ENCODE peak calls at places on chromosomes 16 and 17, in seven cellular contexts. S, Z, L, P, H, Y and M are unnamed samples.
A peak's percentile ranks its signal among the peaks of the same experiment; 100 is the strongest.

GRCh38 chr17:49760909-49761558 is 2.9 kb downstream of the FAM117A start:
- DNase-seq in Z (no peak), S (no peak), P (no peak), Y (no peak), L (peak; percentile 31), H (no peak), M (no peak)

GRCh38 chr17:39196191-39196819 is 1.2 kb downstream of the CACNB1 start:
- DNase-seq in P (no peak), H (peak; percentile 27), L (peak; percentile 10), S (no peak), Z (no peak), Y (no peak), M (no peak)

GRCh38 chr17:27502526-27503324 is 46.5 kb downstream of the KSR1 start:
- DNase-seq in H (no peak), Y (no peak), Z (no peak), L (no peak), P (no peak), S (no peak), M (no peak)

GRCh38 chr16:75286996-75287395 is 35.6 kb upstream of the BCAR1 start:
- DNase-seq in Z (no peak), S (no peak), L (no peak), Y (no peak), P (no peak), H (no peak), M (no peak)

GRCh38 chr17:7589891-7590611 is at the start of gene SOX15:
- DNase-seq in L (no peak), Z (no peak), Y (no peak), S (no peak), H (no peak), P (no peak), M (no peak)

GRCh38 chr17:50681260-50682200 is 26.2 kb downstream of the ANKRD40 start:
- DNase-seq in P (no peak), L (no peak), Z (no peak), Y (no peak), S (peak; percentile 42), H (peak; percentile 71), M (no peak)

GRCh38 chr17:66747561-66748275 is 87.2 kb upstream of the CACNG5 start:
- DNase-seq in Z (no peak), S (no peak), L (no peak), H (no peak), Y (no peak), P (no peak), M (no peak)

GRCh38 chr16:27222499-27223225 is 19.3 kb downstream of the KDM8 start:
- DNase-seq in P (peak; percentile 38), S (no peak), Y (no peak), H (no peak), L (no peak), Z (peak; percentile 70), M (no peak)

GRCh38 chr16:57144027-57144426 is 41.8 kb downstream of the PSME3IP1 start:
- DNase-seq in S (no peak), Y (no peak), P (no peak), H (no peak), Z (no peak), L (no peak), M (no peak)

GRCh38 chr16:30903596-30903995 is 7.2 kb downstream of the CTF1 start:
- DNase-seq in Y (no peak), S (no peak), L (no peak), Z (peak; percentile 53), H (peak; percentile 24), P (no peak), M (no peak)

GRCh38 chr16:27235938-27236245 is 32.6 kb downstream of the KDM8 start:
- DNase-seq in P (no peak), Y (no peak), H (no peak), Z (no peak), S (no peak), L (no peak), M (peak; percentile 73)

GRCh38 chr16:77965346-77965745 is 57.0 kb upstream of the CLEC3A start:
- DNase-seq in P (no peak), Y (no peak), H (no peak), L (no peak), S (no peak), Z (peak; percentile 59), M (no peak)

GRCh38 chr16:77961811-77962210 is 60.5 kb upstream of the CLEC3A start:
- DNase-seq in L (no peak), P (no peak), Y (no peak), S (no peak), Z (no peak), H (no peak), M (no peak)

GRCh38 chr16:77960771-77961170 is 61.6 kb upstream of the CLEC3A start:
- DNase-seq in S (no peak), P (no peak), L (no peak), Z (no peak), Y (no peak), H (no peak), M (no peak)

GRCh38 chr16:77962689-77963088 is 59.7 kb upstream of the CLEC3A start:
- DNase-seq in L (no peak), H (no peak), Y (no peak), P (no peak), S (no peak), Z (no peak), M (no peak)

GRCh38 chr16:77963185-77964044 is 58.9 kb upstream of the CLEC3A start:
- DNase-seq in H (no peak), L (no peak), Y (no peak), Z (no peak), P (no peak), S (no peak), M (no peak)
- H3K4me3 ChIP-seq in H (no peak overlapping the region), L (no peak overlapping the region), Y (no peak overlapping the region), Z (no peak overlapping the region), P (no peak overlapping the region), S (no peak overlapping the region), M (no peak overlapping the region)

GRCh38 chr16:55328611-55329569 is 4.9 kb downstream of the IRX6 start:
- DNase-seq in H (no peak), Y (no peak), S (no peak), L (no peak), P (no peak), Z (no peak), M (no peak)
- H3K4me3 ChIP-seq in H (no peak overlapping the region), Y (no peak overlapping the region), S (no peak overlapping the region), L (no peak overlapping the region), P (no peak overlapping the region), Z (no peak overlapping the region), M (no peak overlapping the region)

GRCh38 chr16:85046472-85046916 is 18.9 kb downstream of the KIAA0513 start:
- DNase-seq in H (no peak), L (no peak), Z (no peak), P (no peak), S (no peak), Y (no peak), M (no peak)
- H3K4me3 ChIP-seq in H (no peak overlapping the region), L (no peak overlapping the region), Z (no peak overlapping the region), P (no peak overlapping the region), S (no peak overlapping the region), Y (no peak overlapping the region), M (no peak overlapping the region)

DNA sequence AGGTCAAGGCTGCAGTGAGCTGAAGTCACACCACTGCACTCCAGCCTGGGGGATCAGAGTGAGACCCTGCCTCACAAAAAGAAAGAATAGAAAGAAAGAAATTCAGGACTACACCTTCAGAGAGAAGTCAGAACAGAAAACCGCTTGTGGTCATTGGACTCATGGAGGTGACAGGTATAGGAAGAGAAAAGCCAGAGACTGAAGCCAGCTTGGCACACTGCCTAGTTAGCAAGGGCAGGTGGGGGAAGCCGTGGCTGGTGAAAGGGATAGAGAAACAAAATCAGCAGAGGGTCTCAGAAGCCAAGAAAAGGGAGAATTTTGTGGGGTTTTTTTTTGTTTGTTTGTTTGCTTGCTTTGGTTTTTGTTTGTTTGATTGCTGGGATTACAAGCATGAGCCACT is 32.9 kb upstream of the SKAP1 start:
- DNase-seq in L (peak; percentile 57), H (no peak), S (no peak), P (no peak), Y (no peak), Z (no peak), M (no peak)
- H3K4me3 ChIP-seq in L (no peak overlapping the region), H (no peak overlapping the region), S (no peak overlapping the region), P (no peak overlapping the region), Y (no peak overlapping the region), Z (no peak overlapping the region), M (no peak overlapping the region)

DNA sequence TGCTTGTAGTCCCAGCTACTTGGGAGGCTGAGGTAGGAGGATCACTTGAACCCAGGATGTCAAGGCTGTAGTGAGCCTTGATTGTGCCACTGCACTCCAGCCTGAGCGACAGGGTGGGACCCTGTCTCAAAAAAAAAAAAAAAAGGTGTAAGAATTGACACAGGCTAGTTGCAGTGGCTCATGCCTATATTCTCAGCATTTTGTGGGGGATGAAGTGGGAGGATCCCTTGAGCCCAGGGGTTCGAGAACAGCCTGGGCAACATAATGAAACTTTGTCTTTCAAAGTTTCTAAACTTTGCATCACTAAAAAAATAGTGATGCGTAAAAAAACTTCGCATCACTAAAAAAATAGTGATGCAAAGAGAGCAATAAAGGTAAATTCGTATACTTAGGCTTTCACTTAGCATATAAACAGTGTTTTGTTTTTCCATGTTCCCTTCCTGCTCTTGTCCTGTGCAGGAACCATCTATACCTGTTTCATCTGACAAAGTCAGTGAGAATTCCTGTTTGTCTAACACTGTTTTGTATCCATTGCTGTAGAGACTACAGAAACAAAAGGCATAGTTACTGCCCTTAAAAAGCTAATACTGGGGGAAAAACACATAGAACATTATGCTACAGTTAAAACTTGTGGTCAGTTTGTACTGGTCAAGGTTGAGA is 32.1 kb downstream of the CTCF start:
- DNase-seq in P (no peak), Y (no peak), Z (no peak), L (no peak), S (no peak), H (no peak), M (no peak)
- H3K4me3 ChIP-seq in P (no peak overlapping the region), Y (no peak overlapping the region), Z (no peak overlapping the region), L (no peak overlapping the region), S (no peak overlapping the region), H (no peak overlapping the region), M (no peak overlapping the region)